ENCODE peak calls at places on chromosome 21, in eight cellular contexts. F is GM23338, Z is neural progenitor cell, W is esophagus muscularis mucosa, H is lower lobe of right lung, P is AG04450, Q is GM06990, B is left ventricle myocardium inferior. L is an unnamed sample.

GRCh38 chr21:32994305-32994704 is 31.4 kb upstream of the OLIG2 start:
- DNase-seq in F (peak; percentile 57), Z (no peak), W (no peak), H (no peak), P (no peak), Q (no peak), B (no peak), L (peak; percentile 59)

GRCh38 chr21:38787461-38788274 is 18.1 kb upstream of the ETS2 start:
- DNase-seq in F (peak; percentile 37), Z (no peak), W (no peak), H (no peak), P (no peak), Q (peak; percentile 22), B (no peak), L (peak; percentile 60)

GRCh38 chr21:32410916-32411315 is 1.6 kb upstream of the EVA1C start:
- DNase-seq in F (no peak), Z (no peak), W (no peak), H (no peak), P (no peak), Q (no peak), B (no peak), L (no peak)

GRCh38 chr21:19340303-19340702 is 936.7 kb upstream of the TMPRSS15 start:
- DNase-seq in F (peak; percentile 11), Z (no peak), W (no peak), H (no peak), P (no peak), Q (no peak), B (no peak), L (no peak)

GRCh38 chr21:38140192-38140905 is 116.4 kb upstream of the KCNJ15 start:
- DNase-seq in F (no peak), Z (peak; percentile 11), W (peak; percentile 81), H (peak; percentile 66), P (no peak), Q (no peak), B (peak; percentile 60), L (no peak)

GRCh38 chr21:43832158-43832550 is 32.9 kb upstream of the AGPAT3 start:
- DNase-seq in F (no peak), Z (no peak), W (no peak), H (no peak), P (no peak), Q (no peak), B (no peak), L (peak; percentile 37)

GRCh38 chr21:38380391-38381137 is 117.7 kb downstream of the ERG start:
- DNase-seq in F (peak; percentile 12), Z (no peak), W (no peak), H (no peak), P (no peak), Q (no peak), B (no peak), L (no peak)

GRCh38 chr21:26844258-26845065 is 747 bp downstream of the ADAMTS1 start:
- DNase-seq in F (peak; percentile 60), Z (peak; percentile 74), W (no peak), H (peak; percentile 57), P (no peak), Q (no peak), B (peak; percentile 68), L (peak; percentile 72)

GRCh38 chr21:43834146-43834905 is 30.7 kb upstream of the AGPAT3 start:
- DNase-seq in F (no peak), Z (no peak), W (no peak), H (no peak), P (no peak), Q (no peak), B (no peak), L (peak; percentile 56)

GRCh38 chr21:38995071-38995669 is 188.1 kb downstream of the PSMG1 start:
- DNase-seq in F (no peak), Z (no peak), W (no peak), H (no peak), P (no peak), Q (no peak), B (no peak), L (no peak)

GRCh38 chr21:25647632-25648031 is 8.6 kb downstream of the JAM2 start:
- DNase-seq in F (no peak), Z (no peak), W (no peak), H (no peak), P (no peak), Q (no peak), B (no peak), L (no peak)

GRCh38 chr21:25343774-25344545 is 263.3 kb downstream of the MRPL39 start:
- DNase-seq in F (peak; percentile 21), Z (no peak), W (no peak), H (no peak), P (no peak), Q (no peak), B (no peak), L (no peak)

GRCh38 chr21:25626752-25627151 is 12.3 kb upstream of the JAM2 start:
- DNase-seq in F (no peak), Z (no peak), W (peak; percentile 75), H (no peak), P (no peak), Q (no peak), B (peak; percentile 25), L (no peak)

GRCh38 chr21:15788847-15789548 is 59.2 kb downstream of the USP25 start:
- DNase-seq in F (no peak), Z (no peak), W (no peak), H (no peak), P (no peak), Q (no peak), B (no peak), L (no peak)

GRCh38 chr21:33229776-33230517 is at the start of gene IFNAR2:
- DNase-seq in F (peak; percentile 90), Z (peak; percentile 91), W (no peak), H (peak; percentile 87), P (no peak), Q (peak; percentile 81), B (peak; percentile 84), L (peak; percentile 99)

GRCh38 chr21:17461582-17461981 is 51.3 kb upstream of the CXADR start:
- DNase-seq in F (no peak), Z (no peak), W (no peak), H (no peak), P (no peak), Q (no peak), B (no peak), L (no peak)

GRCh38 chr21:40732998-40733397 is 114.0 kb downstream of the DSCAM start:
- DNase-seq in F (no peak), Z (no peak), W (no peak), H (no peak), P (no peak), Q (no peak), B (no peak), L (no peak)

GRCh38 chr21:21165063-21165645 is 166.9 kb downstream of the NCAM2 start:
- DNase-seq in F (no peak), Z (no peak), W (no peak), H (no peak), P (peak; percentile 88), Q (no peak), B (no peak), L (no peak)

GRCh38 chr21:26833011-26833410 is 12.2 kb downstream of the ADAMTS1 start:
- DNase-seq in F (no peak), Z (no peak), W (no peak), H (no peak), P (no peak), Q (no peak), B (no peak), L (no peak)

GRCh38 chr21:33360281-33360680 is 35.5 kb downstream of the IFNAR1 start:
- DNase-seq in F (no peak), Z (no peak), W (no peak), H (no peak), P (no peak), Q (no peak), B (no peak), L (no peak)

GRCh38 chr21:21174676-21175075 is 176.5 kb downstream of the NCAM2 start:
- DNase-seq in F (no peak), Z (no peak), W (no peak), H (no peak), P (no peak), Q (no peak), B (no peak), L (no peak)

GRCh38 chr21:41321211-41321907 is 4.8 kb downstream of the FAM3B start:
- DNase-seq in F (no peak), Z (no peak), W (no peak), H (no peak), P (no peak), Q (peak; percentile 22), B (no peak), L (no peak)

GRCh38 chr21:43767498-43767979 is 8.6 kb downstream of the CSTB start:
- DNase-seq in F (no peak), Z (no peak), W (no peak), H (no peak), P (no peak), Q (no peak), B (no peak), L (peak; percentile 45)

GRCh38 chr21:45487161-45487806 is 55.0 kb downstream of the SLC19A1 start:
- DNase-seq in F (no peak), Z (no peak), W (no peak), H (no peak), P (no peak), Q (no peak), B (no peak), L (no peak)
- H3K27me3 ChIP-seq in F (no peaks in the 10 kb centered on the region), Z (no peaks in the 10 kb centered on the region), W (no peaks in the 10 kb centered on the region), H (no peaks in the 10 kb centered on the region), P (no peaks in the 10 kb centered on the region), Q (no peaks in the 10 kb centered on the region), B (no peaks in the 10 kb centered on the region), L (no peaks in the 10 kb centered on the region)

GRCh38 chr21:30434033-30434631 is 4.1 kb downstream of the KRTAP13-4 start:
- DNase-seq in F (peak; percentile 86), Z (peak; percentile 56), W (no peak), H (no peak), P (no peak), Q (no peak), B (no peak), L (peak; percentile 47)
- H3K27me3 ChIP-seq in F (no peaks in the 10 kb centered on the region), Z (no peaks in the 10 kb centered on the region), W (no peaks in the 10 kb centered on the region), H (no peaks in the 10 kb centered on the region), P (no peaks in the 10 kb centered on the region), Q (no peaks in the 10 kb centered on the region), B (no peaks in the 10 kb centered on the region), L (no peaks in the 10 kb centered on the region)

DNA sequence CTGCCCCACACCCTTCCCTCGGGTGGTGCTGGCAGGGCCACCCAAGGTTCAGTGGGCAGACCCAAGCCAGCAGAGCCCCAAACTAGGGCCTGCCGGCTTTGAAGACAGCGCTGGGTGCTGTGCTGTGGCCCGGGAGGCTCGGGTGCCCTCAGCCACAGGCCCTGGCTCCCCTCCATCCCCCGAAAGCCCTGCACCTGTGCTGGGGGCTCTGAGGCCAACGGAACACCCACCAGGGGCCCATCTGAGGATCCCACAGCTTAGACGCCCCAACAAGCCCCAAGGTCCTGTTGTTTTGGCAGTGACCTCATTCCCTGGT is 8.6 kb downstream of the ITGB2 start:
- DNase-seq in F (no peak), Z (no peak), W (no peak), H (no peak), P (no peak), Q (no peak), B (no peak), L (no peak)
- H3K27me3 ChIP-seq in F (peaks cover 4% of the 10 kb centered on the region), Z (peaks cover 1% of the 10 kb centered on the region), W (no peaks in the 10 kb centered on the region), H (no peaks in the 10 kb centered on the region), P (peaks cover 35% of the 10 kb centered on the region), Q (no peaks in the 10 kb centered on the region), B (peaks cover 4% of the 10 kb centered on the region), L (peaks cover 2% of the 10 kb centered on the region)

GRCh38 chr21:28393279-28393678 is 599.4 kb downstream of the LTN1 start:
- DNase-seq in F (peak; percentile 9), Z (no peak), W (no peak), H (peak; percentile 48), P (no peak), Q (no peak), B (no peak), L (no peak)
- H3K27me3 ChIP-seq in F (no peaks in the 10 kb centered on the region), Z (no peaks in the 10 kb centered on the region), W (no peaks in the 10 kb centered on the region), H (no peaks in the 10 kb centered on the region), P (no peaks in the 10 kb centered on the region), Q (no peaks in the 10 kb centered on the region), B (no peaks in the 10 kb centered on the region), L (no peaks in the 10 kb centered on the region)

L was measured in H7.